ENCODE peak calls at places on chromosome 1, in eight cellular contexts. H is esophagus muscularis mucosa, M is neural progenitor cell, C is psoas muscle, Z is aorta, W is cardiac muscle cell, A is A549, F is endothelial cell of umbilical vein. K is an unnamed sample.

GRCh38 chr1:150221552-150221951 is 14.4 kb downstream of the ANP32E start:
- DNase-seq in A (peak; percentile 36), C (no peak), H (no peak), W (no peak), Z (no peak), M (no peak), F (no peak), K (peak; percentile 15)

GRCh38 chr1:68229927-68230812 is 2.2 kb downstream of the WLS start:
- DNase-seq in F (peak; percentile 61), H (no peak), M (peak; percentile 68), Z (no peak), C (no peak), W (peak; percentile 46), A (no peak), K (peak; percentile 9)

GRCh38 chr1:40663324-40664166 is 1.9 kb downstream of the RIMS3 start:
- DNase-seq in W (no peak), Z (no peak), A (no peak), F (no peak), H (no peak), M (no peak), C (no peak), K (peak; percentile 90)

GRCh38 chr1:87615917-87616316 is 287.2 kb downstream of the LMO4 start:
- DNase-seq in A (no peak), F (no peak), H (no peak), M (no peak), C (no peak), W (no peak), Z (no peak), K (no peak)

GRCh38 chr1:33370286-33370685 is 49.4 kb upstream of the A3GALT2 start:
- DNase-seq in M (no peak), F (no peak), A (no peak), W (no peak), C (peak; percentile 56), H (no peak), Z (no peak), K (no peak)

GRCh38 chr1:180117764-180118116 is 36.9 kb upstream of the QSOX1 start:
- DNase-seq in W (no peak), H (no peak), A (peak; percentile 35), M (no peak), Z (no peak), F (no peak), C (peak; percentile 23), K (no peak)

GRCh38 chr1:200411406-200412257 is 1.8 kb upstream of the ZNF281 start:
- DNase-seq in H (no peak), M (peak; percentile 34), A (no peak), W (peak; percentile 9), F (no peak), C (no peak), Z (no peak), K (no peak)

GRCh38 chr1:66300280-66300973 is 233.5 kb upstream of the SGIP1 start:
- DNase-seq in Z (no peak), M (no peak), C (peak; percentile 35), H (no peak), A (no peak), F (no peak), W (no peak), K (no peak)

GRCh38 chr1:236759252-236759859 is 35.7 kb upstream of the MTR start:
- DNase-seq in F (peak; percentile 51), A (peak; percentile 26), W (peak; percentile 69), C (no peak), H (no peak), M (peak; percentile 73), Z (no peak), K (no peak)

GRCh38 chr1:151581946-151582345 is 29.9 kb upstream of the SNX27 start:
- DNase-seq in A (no peak), H (no peak), W (no peak), F (no peak), M (no peak), Z (no peak), C (no peak), K (no peak)

GRCh38 chr1:154502066-154502741 is at the start of the genes SHE and TDRD10:
- DNase-seq in C (peak; percentile 64), M (peak; percentile 62), A (no peak), H (no peak), W (peak; percentile 40), F (peak; percentile 63), Z (peak; percentile 57), K (no peak)

DNA sequence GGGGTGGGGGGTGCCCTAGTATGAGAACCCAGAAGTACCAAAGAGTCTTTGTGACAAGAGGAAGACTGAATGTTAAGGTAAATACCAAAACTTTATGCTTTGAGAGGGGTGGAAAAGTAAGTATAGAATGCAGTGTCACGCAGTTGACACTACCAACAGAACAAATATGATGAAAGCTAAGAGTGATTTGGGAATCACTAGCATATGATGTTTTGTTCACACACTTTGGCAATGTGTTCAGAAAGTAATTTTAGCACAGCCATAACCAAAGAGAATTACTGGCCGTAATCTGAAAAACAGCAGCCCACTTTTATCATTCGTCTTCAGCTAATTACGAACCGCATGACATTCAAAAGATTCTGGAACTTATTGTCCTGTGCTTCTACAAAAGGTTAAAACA is 59.5 kb downstream of the ENAH start:
- DNase-seq in F (no peak), W (no peak), M (no peak), A (no peak), H (no peak), Z (no peak), C (no peak), K (no peak)
- H3K4me1 ChIP-seq in F (no peaks in the 10 kb centered on the region), W (peaks cover 28% of the 10 kb centered on the region), M (peaks cover 13% of the 10 kb centered on the region), A (peaks cover 42% of the 10 kb centered on the region), H (peaks cover 88% of the 10 kb centered on the region), Z (peaks cover 17% of the 10 kb centered on the region), C (peaks cover 62% of the 10 kb centered on the region), K (peaks cover 22% of the 10 kb centered on the region)

DNA sequence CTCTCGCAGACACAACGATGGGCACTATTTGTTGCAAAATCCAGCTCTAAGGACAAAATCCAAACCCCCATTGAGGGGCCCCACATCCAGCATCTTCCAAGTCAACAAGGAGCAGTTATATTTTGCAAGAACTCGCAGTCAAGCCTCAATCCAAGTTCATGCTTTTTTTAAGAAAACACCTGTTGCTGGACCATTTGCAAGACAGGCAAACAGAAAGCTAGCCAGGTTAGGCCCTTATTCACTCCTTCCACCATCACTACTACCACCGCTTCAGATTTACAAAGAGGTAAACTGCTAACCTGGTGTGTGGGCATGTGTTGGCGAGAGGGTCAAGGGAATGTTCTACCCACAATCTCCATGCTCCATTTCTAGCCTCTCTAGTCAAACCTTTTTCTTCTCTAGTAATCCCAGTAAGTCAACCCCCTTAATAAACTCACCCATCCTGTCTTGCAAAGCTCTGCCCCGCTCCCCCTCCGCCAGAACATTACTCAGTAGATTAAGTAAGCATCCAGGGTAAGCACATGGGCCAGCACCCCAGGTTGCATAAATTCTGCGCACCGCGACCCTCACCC is 703 bp downstream of the ERI3 start:
- DNase-seq in H (no peak), A (no peak), M (no peak), Z (no peak), F (peak; percentile 7), C (no peak), W (peak; percentile 8), K (no peak)
- H3K27ac ChIP-seq in H (peak overlapping the region; percentile 89), A (peak overlapping the region; percentile 88), M (no peak overlapping the region), Z (no peak overlapping the region), F (peak overlapping the region; percentile 34), C (peak overlapping the region; percentile 79), W (peak overlapping the region; percentile 92), K (peak overlapping the region; percentile 34)

GRCh38 chr1:160705176-160705745 is 6.4 kb downstream of the CD48 start:
- DNase-seq in A (no peak), F (no peak), W (no peak), M (no peak), C (no peak), Z (no peak), H (no peak), K (no peak)
- H3K4me1 ChIP-seq in A (no peaks in the 10 kb centered on the region), F (no peaks in the 10 kb centered on the region), W (no peaks in the 10 kb centered on the region), M (peaks cover 12% of the 10 kb centered on the region), C (no peaks in the 10 kb centered on the region), Z (no peaks in the 10 kb centered on the region), H (no peaks in the 10 kb centered on the region), K (no peaks in the 10 kb centered on the region)

DNA sequence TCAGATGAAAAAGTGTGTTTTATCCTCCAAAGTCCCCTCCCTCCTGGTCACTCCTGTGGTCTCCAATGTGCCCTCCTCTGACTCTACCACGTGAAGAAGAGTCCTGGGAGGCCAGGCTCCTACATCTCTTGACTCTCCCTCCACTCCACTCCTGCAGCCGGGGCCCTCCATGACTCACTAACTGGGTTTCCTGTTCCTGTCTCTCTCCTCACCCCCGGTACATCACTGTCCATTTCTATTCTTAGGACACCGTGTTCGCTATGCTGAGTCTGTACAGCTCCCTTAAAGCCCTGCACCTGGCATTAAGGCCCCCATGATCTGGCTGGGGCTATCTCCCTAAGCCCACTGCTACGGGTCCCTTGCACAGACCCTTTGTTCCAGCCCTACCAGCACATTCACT is 93.4 kb downstream of the BCAR3 start:
- DNase-seq in W (no peak), M (no peak), F (peak; percentile 56), Z (no peak), C (peak; percentile 26), A (no peak), H (no peak), K (no peak)
- H3K27ac ChIP-seq in W (no peak overlapping the region), M (no peak overlapping the region), F (peak overlapping the region; percentile 60), Z (no peak overlapping the region), C (peak overlapping the region; percentile 76), A (peak overlapping the region; percentile 2), H (no peak overlapping the region), K (no peak overlapping the region)

DNA sequence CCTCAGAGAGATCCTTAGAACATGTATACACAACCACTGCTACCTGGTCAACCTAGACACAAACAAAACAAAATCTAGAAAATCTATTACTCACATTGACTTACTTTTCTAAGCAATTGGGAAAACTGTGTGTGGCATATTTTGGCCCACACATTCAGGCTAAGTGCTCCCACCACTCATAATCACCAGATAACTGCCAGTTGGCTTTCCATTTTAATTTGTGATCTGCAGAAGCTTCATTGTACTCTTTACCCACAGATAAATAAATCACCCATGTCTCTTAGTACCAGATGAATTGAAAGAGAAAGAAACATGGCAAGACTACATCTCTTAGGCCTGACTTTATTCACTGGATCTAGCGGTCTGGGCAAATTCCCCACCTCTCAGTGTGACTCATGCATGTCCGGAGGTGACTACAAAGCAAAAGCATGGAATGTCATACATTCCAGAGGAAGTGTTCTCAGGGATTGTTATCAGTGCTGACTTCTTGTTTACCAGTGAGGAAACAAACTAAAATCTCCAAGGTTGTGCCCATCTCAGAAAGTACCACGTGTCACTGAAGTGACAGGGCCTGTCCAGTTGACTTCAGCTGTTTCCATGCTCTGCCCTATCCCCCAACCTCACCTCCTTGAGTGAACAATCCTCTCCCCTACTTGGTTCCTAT is 52.4 kb upstream of the BCL10 start:
- DNase-seq in F (peak; percentile 98), A (peak; percentile 77), W (no peak), Z (no peak), M (no peak), C (peak; percentile 33), H (no peak), K (peak; percentile 71)
- H3K4me1 ChIP-seq in F (peaks cover 84% of the 10 kb centered on the region), A (peaks cover 67% of the 10 kb centered on the region), W (no peaks in the 10 kb centered on the region), Z (no peaks in the 10 kb centered on the region), M (no peaks in the 10 kb centered on the region), C (peaks cover 26% of the 10 kb centered on the region), H (peaks cover 26% of the 10 kb centered on the region), K (peaks cover 37% of the 10 kb centered on the region)